ENCODE peak calls at places on chromosomes 1 and 21, in five cellular contexts. J is NCI-H2081; B is nucleus accumbens; F is NCI-H1417; T is activated CD4-positive, alpha-beta memory T cell treated with anti-CD3 and anti-CD28 coated beads for 36 hours. Z is an unnamed sample.
A peak's percentile ranks its signal among the peaks of the same experiment; 100 is the strongest.

GRCh38 chr1:67987046-67987799 is 63.2 kb downstream of the DIRAS3 start:
- DNase-seq in B (no peak), J (no peak), T (no peak), F (no peak), Z (no peak)

GRCh38 chr1:111666828-111667227 is 47.2 kb downstream of the RAP1A start:
- DNase-seq in T (no peak), F (no peak), B (no peak), J (no peak), Z (no peak)

GRCh38 chr1:204828352-204828850 is 42.3 kb upstream of the NFASC start:
- DNase-seq in B (peak; percentile 78), T (peak; percentile 69), J (peak; percentile 90), F (peak; percentile 91), Z (peak; percentile 88)

GRCh38 chr1:85484716-85485115 is 19.8 kb upstream of the DDAH1 start:
- DNase-seq in F (no peak), T (no peak), B (no peak), J (no peak), Z (no peak)

GRCh38 chr21:41834926-41835663 is 44.0 kb downstream of the PRDM15 start:
- DNase-seq in F (no peak), T (no peak), B (no peak), J (no peak), Z (no peak)

GRCh38 chr1:119542492-119542946 is 35.5 kb downstream of the HSD3B1 start:
- DNase-seq in B (no peak), F (no peak), J (no peak), T (no peak), Z (no peak)

GRCh38 chr1:22584970-22585369 is 21.7 kb downstream of the EPHA8 start:
- DNase-seq in T (no peak), B (no peak), J (no peak), F (no peak), Z (no peak)

GRCh38 chr21:28811860-28812259 is 180.8 kb downstream of the LTN1 start:
- DNase-seq in J (no peak), F (no peak), B (no peak), T (no peak), Z (no peak)

GRCh38 chr1:40708750-40709099 is 17.2 kb downstream of the NFYC start:
- DNase-seq in F (no peak), T (no peak), J (peak; percentile 94), B (no peak), Z (no peak)

GRCh38 chr1:33295450-33296081 is 25.3 kb downstream of the A3GALT2 start:
- DNase-seq in J (peak; percentile 84), T (peak; percentile 94), F (peak; percentile 66), B (peak; percentile 69), Z (peak; percentile 91)

GRCh38 chr21:31371715-31372114 is 27.7 kb upstream of the TIAM1 start:
- DNase-seq in F (no peak), B (no peak), J (no peak), T (no peak), Z (no peak)

GRCh38 chr1:169515641-169516040 is 29.9 kb upstream of the SLC19A2 start:
- DNase-seq in J (no peak), F (no peak), T (no peak), B (no peak), Z (no peak)

GRCh38 chr21:16072692-16073091 is 342.9 kb downstream of the USP25 start:
- DNase-seq in F (no peak), T (no peak), J (no peak), B (no peak), Z (no peak)

GRCh38 chr1:211469938-211470529 is 21.9 kb downstream of the RD3 start:
- DNase-seq in B (peak; percentile 26), T (peak; percentile 57), F (peak; percentile 81), J (peak; percentile 96), Z (peak; percentile 75)

GRCh38 chr1:226784081-226785049 is 45.3 kb upstream of the ITPKB start:
- DNase-seq in B (peak; percentile 76), T (no peak), J (peak; percentile 88), F (peak; percentile 23), Z (no peak)

GRCh38 chr1:50095716-50096115 is 13.0 kb upstream of the ELAVL4 start:
- DNase-seq in J (no peak), T (no peak), B (no peak), F (peak; percentile 26), Z (no peak)

GRCh38 chr1:153565529-153566374 is at the start of gene S100A2:
- DNase-seq in F (peak; percentile 29), J (no peak), B (no peak), T (peak; percentile 79), Z (no peak)

GRCh38 chr1:5220881-5221280 is 566.5 kb downstream of the AJAP1 start:
- DNase-seq in B (no peak), F (no peak), J (no peak), T (no peak), Z (no peak)

GRCh38 chr1:43558346-43558841 is 27.7 kb downstream of the PTPRF start:
- DNase-seq in T (no peak), B (peak; percentile 13), F (peak; percentile 81), J (no peak), Z (no peak)

Z was measured in K562.